ENCODE peak calls at places on chromosomes 11 and 22, in ten cellular contexts. S is HEK293T; M is left ventricle myocardium superior; T is activated T-helper 1 cell treated with anti-CD3 and anti-CD28 coated beads, Interleukin-2, amount 50 U/mL, for 16 hours; A is central memory CD4-positive, alpha-beta T cell; G is AG20443; K is EL; I is CD8-positive, alpha-beta memory T cell; X is activated T-cell treated with anti-CD3 and anti-CD28 coated beads, Interleukin-2, amount 50 U/mL, for 24 hours; N is SW 1271. E is an unnamed sample.

GRCh38 chr22:45877651-45878050 is 99.3 kb downstream of the WNT7B start:
- DNase-seq in G (no peak), S (no peak), K (no peak), X (peak; percentile 2), M (no peak), I (no peak), N (no peak), A (no peak), T (peak; percentile 3), E (no peak)

GRCh38 chr11:858053-858992 is 15.7 kb downstream of the TSPAN4 start:
- DNase-seq in M (no peak), S (no peak), X (no peak), I (no peak), K (no peak), A (no peak), T (no peak), G (no peak), N (no peak), E (no peak)

GRCh38 chr22:17672417-17672991 is 33.9 kb downstream of the BCL2L13 start:
- DNase-seq in M (no peak), G (no peak), A (no peak), X (no peak), K (peak; percentile 4), T (no peak), S (no peak), I (no peak), N (no peak), E (no peak)

GRCh38 chr22:49046546-49047305 is 780.9 kb downstream of the BRD1 start:
- DNase-seq in X (peak; percentile 56), G (no peak), S (peak; percentile 42), I (no peak), N (peak; percentile 35), A (no peak), T (no peak), K (no peak), M (peak; percentile 53), E (peak; percentile 83)

GRCh38 chr11:63557548-63557947 is 5.6 kb downstream of the PLAAT2 start:
- DNase-seq in K (no peak), I (no peak), M (no peak), X (no peak), S (no peak), N (no peak), A (no peak), G (no peak), T (no peak), E (no peak)

GRCh38 chr22:41596776-41597634 is 7.4 kb upstream of the PMM1 start:
- DNase-seq in X (peak; percentile 56), A (peak; percentile 14), M (peak; percentile 76), N (peak; percentile 22), I (no peak), K (peak; percentile 54), S (peak; percentile 66), T (no peak), G (peak; percentile 80), E (peak; percentile 63)

GRCh38 chr22:25754527-25755202 is 12.7 kb downstream of the MYO18B start:
- DNase-seq in A (no peak), M (peak; percentile 88), K (peak; percentile 64), X (no peak), I (no peak), S (no peak), N (no peak), G (peak; percentile 22), T (no peak), E (no peak)

GRCh38 chr11:112961146-112961668 is at the start of gene NCAM1:
- DNase-seq in N (peak; percentile 84), A (no peak), G (peak; percentile 46), K (peak; percentile 37), T (no peak), S (peak; percentile 79), M (peak; percentile 89), I (peak; percentile 5), X (peak; percentile 50), E (peak; percentile 94)

GRCh38 chr11:44607324-44607962 is 42.0 kb downstream of the CD82 start:
- DNase-seq in M (no peak), I (no peak), A (no peak), X (no peak), T (no peak), S (no peak), K (peak; percentile 67), G (peak; percentile 53), N (no peak), E (no peak)

GRCh38 chr22:32803020-32803758 is 1.7 kb downstream of the TIMP3 start:
- DNase-seq in M (peak; percentile 48), T (no peak), K (peak; percentile 69), A (no peak), X (no peak), G (peak; percentile 63), N (no peak), I (no peak), S (no peak), E (no peak)

GRCh38 chr11:97965849-97966646 is 1054.7 kb upstream of the CNTN5 start:
- DNase-seq in M (no peak), I (no peak), N (peak; percentile 93), K (peak; percentile 94), S (no peak), T (no peak), A (no peak), G (peak; percentile 86), X (no peak), E (no peak)

GRCh38 chr22:41052661-41053490 is 39.5 kb upstream of the EP300 start:
- DNase-seq in K (peak; percentile 83), X (no peak), I (no peak), S (no peak), N (no peak), M (no peak), T (no peak), G (no peak), A (no peak), E (no peak)

GRCh38 chr11:94635072-94635471 is 67.9 kb downstream of the PIWIL4 start:
- DNase-seq in N (peak; percentile 30), A (no peak), S (no peak), T (no peak), G (no peak), X (no peak), K (no peak), I (no peak), M (no peak), E (no peak)

GRCh38 chr11:10351768-10352641 is 47.1 kb downstream of the ADM start:
- DNase-seq in N (no peak), G (peak; percentile 77), M (peak; percentile 61), X (no peak), K (peak; percentile 86), I (no peak), A (no peak), S (peak; percentile 26), T (no peak), E (peak; percentile 43)

GRCh38 chr11:1501421-1502167 is 15.0 kb upstream of the MOB2 start:
- DNase-seq in K (no peak), G (no peak), X (no peak), M (peak; percentile 77), A (no peak), S (no peak), T (no peak), N (no peak), I (no peak), E (no peak)